ENCODE peak calls at places on chromosomes 3 and 15, in four cellular contexts. One of them, this sample, is unnamed.

GRCh38 chr3:47890037-47890831 is 87.3 kb downstream of the DHX30 start:
- DNase-seq in cardiac fibroblast: no peak
- DNase-seq in AML-193: no peak
- DNase-seq in left lung: no peak
- DNase-seq in this sample: peak

GRCh38 chr15:57500979-57501576 is 90.6 kb upstream of the MYZAP start:
- DNase-seq in left lung: no peak
- DNase-seq in AML-193: no peak
- DNase-seq in cardiac fibroblast: peak
- DNase-seq in this sample: no peak

GRCh38 chr3:16109929-16110328 is 64.6 kb upstream of the GALNT15 start:
- DNase-seq in AML-193: no peak
- DNase-seq in left lung: no peak
- DNase-seq in cardiac fibroblast: no peak
- DNase-seq in this sample: no peak

GRCh38 chr3:3708769-3709115 is 90.5 kb upstream of the LRRN1 start:
- DNase-seq in cardiac fibroblast: no peak
- DNase-seq in left lung: no peak
- DNase-seq in AML-193: no peak
- DNase-seq in this sample: no peak

GRCh38 chr3:125374501-125374995 is 577 bp downstream of the ZNF148 start:
- DNase-seq in left lung: peak
- DNase-seq in cardiac fibroblast: peak
- DNase-seq in AML-193: no peak
- DNase-seq in this sample: peak

GRCh38 chr15:67030036-67030762 is 35.2 kb upstream of the SMAD3 start:
- DNase-seq in left lung: no peak
- DNase-seq in cardiac fibroblast: peak
- DNase-seq in AML-193: no peak
- DNase-seq in this sample: peak

GRCh38 chr3:127816783-127817182 is 5.5 kb downstream of the MGLL start:
- DNase-seq in AML-193: no peak
- DNase-seq in left lung: no peak
- DNase-seq in cardiac fibroblast: no peak
- DNase-seq in this sample: no peak

GRCh38 chr3:167783781-167784180 is 48.3 kb downstream of the SERPINI1 start:
- DNase-seq in AML-193: no peak
- DNase-seq in left lung: no peak
- DNase-seq in cardiac fibroblast: no peak
- DNase-seq in this sample: no peak

This sample was measured in iPS-NIHi11.